ENCODE peak calls at places on chromosomes 11 and 22, in five cellular contexts. B, Y, I, N and V are unnamed samples.

GRCh38 chr22:47474895-47475294 is 712.4 kb downstream of the TBC1D22A start:
- DNase-seq in I (no peak), N (no peak), Y (no peak), B (no peak), V (no peak)

GRCh38 chr11:30218278-30218677 is 12.5 kb upstream of the FSHB start:
- DNase-seq in B (no peak), I (no peak), N (no peak), Y (no peak), V (no peak)

GRCh38 chr11:72591785-72592490 is 82.3 kb downstream of the PDE2A start:
- DNase-seq in I (no peak), Y (no peak), N (no peak), B (no peak), V (no peak)

GRCh38 chr11:94089356-94089755 is 39.3 kb upstream of the PANX1 start:
- DNase-seq in B (no peak), I (no peak), Y (no peak), N (no peak), V (no peak)

GRCh38 chr11:2582436-2582931 is 117.3 kb downstream of the KCNQ1OT1 start:
- DNase-seq in B (peak; percentile 3), I (peak; percentile 43), N (no peak), Y (no peak), V (peak; percentile 44)

GRCh38 chr11:71185411-71185810 is 67.0 kb downstream of the SHANK2 start:
- DNase-seq in Y (no peak), B (no peak), I (no peak), N (no peak), V (no peak)

GRCh38 chr22:38867124-38867455 is 4.9 kb downstream of the CBX6 start:
- DNase-seq in N (no peak), Y (no peak), I (no peak), B (no peak), V (no peak)

GRCh38 chr11:66035653-66036333 is 9.5 kb upstream of the CATSPER1 start:
- DNase-seq in B (no peak), I (peak; percentile 52), N (no peak), Y (no peak), V (no peak)

GRCh38 chr22:37206118-37206840 is 6.0 kb downstream of the SSTR3 start:
- DNase-seq in I (no peak), N (no peak), Y (no peak), B (no peak), V (no peak)

GRCh38 chr11:128694618-128695481 is 978 bp downstream of the FLI1 start:
- DNase-seq in B (no peak), I (peak; percentile 58), N (no peak), Y (no peak), V (peak; percentile 65)

GRCh38 chr22:48423481-48423901 is 1404.2 kb downstream of the BRD1 start:
- DNase-seq in N (no peak), Y (no peak), B (no peak), I (no peak), V (no peak)

GRCh38 chr22:31926969-31927368 is 17.4 kb upstream of the YWHAH start:
- DNase-seq in B (no peak), I (no peak), Y (no peak), N (no peak), V (no peak)

GRCh38 chr22:20781272-20781990 is 7.5 kb downstream of the SERPIND1 start:
- DNase-seq in N (no peak), Y (no peak), I (no peak), B (no peak), V (no peak)

GRCh38 chr11:2574043-2574552 is 125.7 kb downstream of the KCNQ1OT1 start:
- DNase-seq in B (no peak), Y (no peak), I (peak; percentile 17), N (no peak), V (no peak)

GRCh38 chr22:30457964-30458363 is 13.9 kb downstream of the SEC14L3 start:
- DNase-seq in Y (no peak), N (no peak), B (no peak), I (no peak), V (no peak)

GRCh38 chr22:29633514-29634312 is 30.3 kb downstream of the NF2 start:
- DNase-seq in N (no peak), Y (no peak), B (no peak), I (no peak), V (no peak)

GRCh38 chr11:125414121-125414520 is 81.9 kb downstream of the FEZ1 start:
- DNase-seq in B (no peak), N (no peak), I (no peak), Y (no peak), V (no peak)

GRCh38 chr22:22933100-22933806 is 45.6 kb downstream of the IGLL5 start:
- DNase-seq in N (no peak), I (peak; percentile 19), B (no peak), Y (no peak), V (no peak)

GRCh38 chr11:61709572-61709971 is 29.4 kb downstream of the DAGLA start:
- DNase-seq in Y (no peak), I (no peak), B (no peak), N (no peak), V (no peak)

GRCh38 chr11:68690671-68691401 is 6.5 kb downstream of the GAL start:
- DNase-seq in Y (no peak), N (no peak), B (no peak), I (no peak), V (peak; percentile 25)

GRCh38 chr11:130523609-130524008 is 75.2 kb downstream of the ADAMTS15 start:
- DNase-seq in B (no peak), N (no peak), Y (no peak), I (peak; percentile 58), V (no peak)

GRCh38 chr11:14418801-14419417 is 59.9 kb upstream of the RRAS2 start:
- DNase-seq in I (no peak), N (peak; percentile 38), B (no peak), Y (no peak), V (no peak)

GRCh38 chr22:19122752-19123492 is 710 bp upstream of the DGCR2 start:
- DNase-seq in B (no peak), I (no peak), Y (no peak), N (no peak), V (no peak)

GRCh38 chr11:70539360-70540095 is 141.2 kb downstream of the CTTN start:
- DNase-seq in Y (no peak), N (no peak), I (peak; percentile 3), B (no peak), V (no peak)

GRCh38 chr11:67371199-67371548 is 2.2 kb downstream of the CLCF1 start:
- DNase-seq in Y (no peak), N (no peak), I (no peak), B (no peak), V (no peak)

GRCh38 chr22:27387561-27387960 is 414.0 kb downstream of the MN1 start:
- DNase-seq in Y (no peak), B (no peak), N (no peak), I (no peak), V (peak; percentile 27)

GRCh38 chr22:43168416-43169309 is 17.3 kb downstream of the TSPO start:
- DNase-seq in B (no peak), Y (no peak), N (no peak), I (no peak), V (no peak)

GRCh38 chr11:34650528-34650927 is 29.6 kb downstream of the EHF start:
- DNase-seq in N (no peak), B (no peak), I (no peak), Y (no peak), V (no peak)

GRCh38 chr11:31582697-31583096 is 73.1 kb downstream of the ELP4 start:
- DNase-seq in I (no peak), B (no peak), N (no peak), Y (no peak), V (no peak)

GRCh38 chr22:35375031-35375430 is 5.9 kb upstream of the HMOX1 start:
- DNase-seq in Y (no peak), B (no peak), I (no peak), N (no peak), V (no peak)